ENCODE peak calls at places on chromosomes 6 and 20, in nine cellular contexts. T is Panc1, A is endodermal cell, Q is lower lobe of right lung, F is heart right ventricle, X is breast epithelium, I is brain microvascular endothelial cell, M is stomach, N is mesendoderm. K is an unnamed sample.

GRCh38 chr20:32052792-32053362 is 835 bp downstream of the HCK start:
- DNase-seq in T (no peak), A (peak), Q (peak), F (peak), X (no peak), I (no peak), M (peak), N (no peak), K (no peak)

GRCh38 chr20:5945963-5946362 is 4.4 kb downstream of the TRMT6 start:
- DNase-seq in T (peak), A (no peak), Q (no peak), F (no peak), X (no peak), I (peak), M (no peak), N (no peak), K (no peak)

GRCh38 chr6:89610149-89610642 is 28.4 kb downstream of the LYRM2 start:
- DNase-seq in T (peak), A (peak), Q (peak), F (peak), X (peak), I (peak), M (peak), N (peak), K (no peak)

GRCh38 chr6:150749091-150749670 is 116.3 kb upstream of the MTHFD1L start:
- DNase-seq in T (no peak), A (no peak), Q (no peak), F (no peak), X (no peak), I (no peak), M (no peak), N (no peak), K (no peak)

GRCh38 chr20:62045529-62046277 is 20.0 kb downstream of the TAF4 start:
- DNase-seq in T (no peak), A (no peak), Q (peak), F (peak), X (no peak), I (no peak), M (no peak), N (no peak), K (no peak)

GRCh38 chr6:17712573-17712972 is 5.8 kb upstream of the NUP153 start:
- DNase-seq in T (no peak), A (no peak), Q (no peak), F (no peak), X (no peak), I (no peak), M (no peak), N (no peak), K (no peak)

GRCh38 chr6:103210686-103211085 is 1649.0 kb downstream of the HACE1 start:
- DNase-seq in T (no peak), A (no peak), Q (no peak), F (no peak), X (no peak), I (no peak), M (no peak), N (no peak), K (no peak)

GRCh38 chr20:61434361-61434781 is 182.3 kb downstream of the CDH4 start:
- DNase-seq in T (no peak), A (no peak), Q (no peak), F (no peak), X (no peak), I (no peak), M (no peak), N (peak), K (no peak)

GRCh38 chr6:155287762-155288161 is 23.9 kb downstream of the CLDN20 start:
- DNase-seq in T (no peak), A (no peak), Q (no peak), F (no peak), X (no peak), I (no peak), M (no peak), N (no peak), K (no peak)

GRCh38 chr6:127990081-127990480 is 89.2 kb upstream of the THEMIS start:
- DNase-seq in T (no peak), A (no peak), Q (no peak), F (no peak), X (no peak), I (no peak), M (no peak), N (no peak), K (no peak)

GRCh38 chr6:118537579-118537978 is 10.5 kb upstream of the PLN start:
- DNase-seq in T (no peak), A (no peak), Q (no peak), F (no peak), X (no peak), I (no peak), M (no peak), N (no peak), K (no peak)

GRCh38 chr6:138509371-138509770 is 10.1 kb upstream of the NHSL1 start:
- DNase-seq in T (peak), A (peak), Q (no peak), F (no peak), X (peak), I (peak), M (peak), N (peak), K (no peak)

GRCh38 chr6:111837641-111838500 is 35.4 kb downstream of the FYN start:
- DNase-seq in T (no peak), A (no peak), Q (no peak), F (no peak), X (no peak), I (no peak), M (no peak), N (no peak), K (no peak)

GRCh38 chr6:128870751-128871150 is 12.2 kb upstream of the LAMA2 start:
- DNase-seq in T (no peak), A (no peak), Q (no peak), F (no peak), X (no peak), I (no peak), M (no peak), N (no peak), K (no peak)

GRCh38 chr6:103000686-103001085 is 1607.2 kb downstream of the GRIK2 start:
- DNase-seq in T (no peak), A (no peak), Q (no peak), F (no peak), X (no peak), I (no peak), M (no peak), N (no peak), K (no peak)

GRCh38 chr6:170125447-170126300 is 165.2 kb downstream of the DLL1 start:
- DNase-seq in T (no peak), A (peak), Q (no peak), F (no peak), X (peak), I (no peak), M (peak), N (no peak), K (no peak)

GRCh38 chr6:99412065-99412464 is 13.0 kb downstream of the PNISR start:
- DNase-seq in T (no peak), A (no peak), Q (no peak), F (no peak), X (no peak), I (no peak), M (no peak), N (no peak), K (no peak)

GRCh38 chr6:10644225-10644624 is 50.2 kb downstream of the C6orf52 start:
- DNase-seq in T (no peak), A (no peak), Q (no peak), F (no peak), X (no peak), I (no peak), M (no peak), N (no peak), K (no peak)

GRCh38 chr6:13767121-13767794 is 47.1 kb downstream of the MCUR1 start:
- DNase-seq in T (no peak), A (peak), Q (no peak), F (peak), X (no peak), I (peak), M (no peak), N (peak), K (peak)

GRCh38 chr20:35831029-35831428 is 59.2 kb downstream of the PHF20 start:
- DNase-seq in T (no peak), A (no peak), Q (no peak), F (no peak), X (no peak), I (peak), M (no peak), N (no peak), K (no peak)

GRCh38 chr6:168374541-168375071 is 55.0 kb upstream of the DACT2 start:
- DNase-seq in T (no peak), A (no peak), Q (no peak), F (no peak), X (no peak), I (no peak), M (no peak), N (no peak), K (no peak)

DNA sequence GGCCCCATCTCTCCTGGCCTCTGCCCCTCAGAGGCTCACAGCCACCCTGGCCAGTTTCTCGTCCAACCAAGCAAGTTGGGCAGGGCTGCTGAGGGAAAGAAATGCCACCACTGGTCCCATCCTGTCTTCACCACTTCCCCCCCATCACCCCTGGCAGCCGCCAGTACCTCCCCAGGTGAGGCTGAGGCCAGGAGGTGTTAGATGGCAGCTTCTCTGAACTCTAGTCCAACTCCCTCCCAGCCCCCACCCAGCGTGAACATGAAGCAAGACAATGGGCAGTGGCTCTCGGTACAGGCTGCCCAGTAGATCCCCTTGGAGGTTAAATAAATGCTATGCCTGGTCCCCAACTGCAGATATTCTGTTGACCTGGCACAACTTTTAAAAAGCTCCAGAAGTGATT is 25.9 kb downstream of the KCNK5 start:
- DNase-seq in T (no peak), A (no peak), Q (no peak), F (no peak), X (no peak), I (no peak), M (no peak), N (no peak), K (no peak)
- H3K27ac ChIP-seq in T (no peak), A (no peak), Q (peak), F (no peak), X (no peak), I (no peak), M (peak), N (no peak), K (no peak)

GRCh38 chr6:104642871-104643270 is 216.8 kb downstream of the HACE1 start:
- DNase-seq in T (no peak), A (no peak), Q (no peak), F (no peak), X (no peak), I (no peak), M (no peak), N (no peak), K (no peak)

GRCh38 chr6:104640141-104640700 is 219.5 kb downstream of the HACE1 start:
- DNase-seq in T (no peak), A (no peak), Q (no peak), F (no peak), X (no peak), I (no peak), M (no peak), N (no peak), K (no peak)

GRCh38 chr6:104640761-104641160 is 219.0 kb downstream of the HACE1 start:
- DNase-seq in T (no peak), A (no peak), Q (no peak), F (no peak), X (no peak), I (no peak), M (no peak), N (no peak), K (no peak)

GRCh38 chr6:104638841-104639290 is 220.9 kb downstream of the HACE1 start:
- DNase-seq in T (no peak), A (no peak), Q (no peak), F (peak), X (no peak), I (no peak), M (no peak), N (no peak), K (no peak)

GRCh38 chr6:104639671-104640070 is 220.0 kb downstream of the HACE1 start:
- DNase-seq in T (no peak), A (no peak), Q (no peak), F (no peak), X (no peak), I (no peak), M (no peak), N (no peak), K (no peak)
- H3K27ac ChIP-seq in T (no peak), A (no peak), Q (peak), F (peak), X (no peak), I (no peak), M (peak), N (no peak), K (no peak)

GRCh38 chr20:45436732-45437485 is 21.0 kb downstream of the PIGT start:
- DNase-seq in T (peak), A (peak), Q (peak), F (peak), X (peak), I (peak), M (peak), N (peak), K (peak)
- H3K27ac ChIP-seq in T (peak), A (no peak), Q (peak), F (peak), X (peak), I (no peak), M (peak), N (no peak), K (peak)

GRCh38 chr6:56372621-56373020 is 125.2 kb upstream of the COL21A1 start:
- DNase-seq in T (no peak), A (no peak), Q (no peak), F (no peak), X (no peak), I (no peak), M (no peak), N (no peak), K (no peak)
- H3K27ac ChIP-seq in T (no peak), A (no peak), Q (peak), F (peak), X (peak), I (no peak), M (peak), N (no peak), K (no peak)

GRCh38 chr6:37514840-37515239 is 15.1 kb upstream of the CCDC167 start:
- DNase-seq in T (no peak), A (no peak), Q (no peak), F (no peak), X (no peak), I (no peak), M (no peak), N (no peak), K (no peak)
- H3K27ac ChIP-seq in T (peak), A (no peak), Q (peak), F (no peak), X (no peak), I (no peak), M (no peak), N (no peak), K (no peak)

GRCh38 chr6:15330174-15330934 is 84.5 kb downstream of the JARID2 start:
- DNase-seq in T (no peak), A (no peak), Q (no peak), F (no peak), X (no peak), I (no peak), M (no peak), N (no peak), K (no peak)

GRCh38 chr6:15331629-15332241 is 85.9 kb downstream of the JARID2 start:
- DNase-seq in T (no peak), A (no peak), Q (no peak), F (no peak), X (no peak), I (no peak), M (no peak), N (no peak), K (no peak)

GRCh38 chr6:15331143-15331542 is 85.3 kb downstream of the JARID2 start:
- DNase-seq in T (no peak), A (no peak), Q (no peak), F (no peak), X (no peak), I (no peak), M (no peak), N (no peak), K (no peak)

GRCh38 chr6:15335385-15335784 is 89.5 kb downstream of the JARID2 start:
- DNase-seq in T (no peak), A (no peak), Q (no peak), F (no peak), X (no peak), I (no peak), M (no peak), N (no peak), K (no peak)

GRCh38 chr6:15332441-15332840 is 86.6 kb downstream of the JARID2 start:
- DNase-seq in T (no peak), A (no peak), Q (no peak), F (no peak), X (no peak), I (no peak), M (no peak), N (no peak), K (no peak)
- H3K27ac ChIP-seq in T (no peak), A (peak), Q (no peak), F (no peak), X (no peak), I (no peak), M (no peak), N (no peak), K (no peak)